ENCODE peak calls at places on chromosomes 13 and 19, in four cellular contexts. One of them, this sample, is unnamed.

GRCh38 chr13:30045916-30046704 is 195.7 kb upstream of the UBL3 start:
- DNase-seq in GM12878: no peak
- DNase-seq in K562: no peak
- DNase-seq in GM12891: no peak
- DNase-seq in this sample: peak; percentile 21

GRCh38 chr19:2111425-2111824 is 14.7 kb downstream of the IZUMO4 start:
- DNase-seq in GM12878: no peak
- DNase-seq in K562: no peak
- DNase-seq in GM12891: no peak
- DNase-seq in this sample: no peak

GRCh38 chr13:84870190-84870589 is 929.0 kb downstream of the SLITRK6 start:
- DNase-seq in GM12878: no peak
- DNase-seq in K562: no peak
- DNase-seq in GM12891: no peak
- DNase-seq in this sample: no peak

GRCh38 chr13:39779337-39780270 is 124.1 kb downstream of the COG6 start:
- DNase-seq in GM12878: no peak
- DNase-seq in K562: no peak
- DNase-seq in GM12891: no peak
- DNase-seq in this sample: no peak

GRCh38 chr13:29402168-29402621 is 193.3 kb downstream of the SLC7A1 start:
- DNase-seq in GM12878: no peak
- DNase-seq in K562: peak; percentile 20
- DNase-seq in GM12891: no peak
- DNase-seq in this sample: no peak

GRCh38 chr13:95184317-95184716 is 116.9 kb downstream of the ABCC4 start:
- DNase-seq in GM12878: no peak
- DNase-seq in K562: no peak
- DNase-seq in GM12891: no peak
- DNase-seq in this sample: no peak

GRCh38 chr19:6466526-6467248 is 2.6 kb downstream of the CRB3 start:
- DNase-seq in GM12878: no peak
- DNase-seq in K562: no peak
- DNase-seq in GM12891: no peak
- DNase-seq in this sample: no peak

GRCh38 chr13:95644611-95645052 is at the start of gene DZIP1:
- DNase-seq in GM12878: no peak
- DNase-seq in K562: no peak
- DNase-seq in GM12891: peak; percentile 43
- DNase-seq in this sample: peak; percentile 36

GRCh38 chr13:42041017-42041683 is 7.3 kb upstream of the DGKH start:
- DNase-seq in GM12878: peak; percentile 11
- DNase-seq in K562: peak; percentile 22
- DNase-seq in GM12891: peak; percentile 32
- DNase-seq in this sample: peak; percentile 46

GRCh38 chr19:51664131-51664530 is 17.5 kb upstream of the SIGLEC14 start:
- DNase-seq in GM12878: no peak
- DNase-seq in K562: no peak
- DNase-seq in GM12891: no peak
- DNase-seq in this sample: no peak

GRCh38 chr19:9914315-9915207 is 21.8 kb downstream of the OLFM2 start:
- DNase-seq in GM12878: no peak
- DNase-seq in K562: peak; percentile 91
- DNase-seq in GM12891: peak; percentile 89
- DNase-seq in this sample: peak; percentile 46

GRCh38 chr19:10744222-10744847 is 26.5 kb downstream of the DNM2 start:
- DNase-seq in GM12878: no peak
- DNase-seq in K562: no peak
- DNase-seq in GM12891: no peak
- DNase-seq in this sample: no peak

GRCh38 chr13:100519626-100520025 is 69.0 kb downstream of the GGACT start:
- DNase-seq in GM12878: no peak
- DNase-seq in K562: no peak
- DNase-seq in GM12891: no peak
- DNase-seq in this sample: no peak

GRCh38 chr13:42129033-42129432 is 80.6 kb downstream of the DGKH start:
- DNase-seq in GM12878: no peak
- DNase-seq in K562: no peak
- DNase-seq in GM12891: no peak
- DNase-seq in this sample: no peak

GRCh38 chr13:77732287-77732686 is 34.8 kb downstream of the SLAIN1 start:
- DNase-seq in GM12878: no peak
- DNase-seq in K562: no peak
- DNase-seq in GM12891: no peak
- DNase-seq in this sample: no peak

GRCh38 chr13:61880576-61881283 is 465.1 kb upstream of the PCDH20 start:
- DNase-seq in GM12878: no peak
- DNase-seq in K562: peak; percentile 4
- DNase-seq in GM12891: peak; percentile 21
- DNase-seq in this sample: peak; percentile 54

GRCh38 chr13:35979378-35979911 is 151.7 kb downstream of the DCLK1 start:
- DNase-seq in GM12878: no peak
- DNase-seq in K562: no peak
- DNase-seq in GM12891: no peak
- DNase-seq in this sample: no peak
- TF ChIP-seq SPI1 in GM12878: no peak
- TF ChIP-seq SPI1 in K562: no peak
- TF ChIP-seq SPI1 in GM12891: no peak
- TF ChIP-seq SPI1 in this sample: no peak

GRCh38 chr19:17125052-17125727 is 49.6 kb downstream of the MYO9B start:
- DNase-seq in GM12878: peak; percentile 91
- DNase-seq in K562: no peak
- DNase-seq in GM12891: peak; percentile 56
- DNase-seq in this sample: no peak

GRCh38 chr19:17125728-17126677 is 50.4 kb downstream of the MYO9B start:
- DNase-seq in GM12878: peak; percentile 79
- DNase-seq in K562: no peak
- DNase-seq in GM12891: peak; percentile 68
- DNase-seq in this sample: peak; percentile 96

GRCh38 chr19:17123041-17123440 is 47.5 kb downstream of the MYO9B start:
- DNase-seq in GM12878: no peak
- DNase-seq in K562: no peak
- DNase-seq in GM12891: no peak
- DNase-seq in this sample: no peak

GRCh38 chr19:17121736-17122293 is 46.2 kb downstream of the MYO9B start:
- DNase-seq in GM12878: no peak
- DNase-seq in K562: no peak
- DNase-seq in GM12891: no peak
- DNase-seq in this sample: no peak

GRCh38 chr19:17124025-17124424 is 48.4 kb downstream of the MYO9B start:
- DNase-seq in GM12878: no peak
- DNase-seq in K562: no peak
- DNase-seq in GM12891: no peak
- DNase-seq in this sample: no peak
- TF ChIP-seq SPI1 in GM12878: no peak
- TF ChIP-seq SPI1 in K562: no peak
- TF ChIP-seq SPI1 in GM12891: no peak
- TF ChIP-seq SPI1 in this sample: no peak

DNA sequence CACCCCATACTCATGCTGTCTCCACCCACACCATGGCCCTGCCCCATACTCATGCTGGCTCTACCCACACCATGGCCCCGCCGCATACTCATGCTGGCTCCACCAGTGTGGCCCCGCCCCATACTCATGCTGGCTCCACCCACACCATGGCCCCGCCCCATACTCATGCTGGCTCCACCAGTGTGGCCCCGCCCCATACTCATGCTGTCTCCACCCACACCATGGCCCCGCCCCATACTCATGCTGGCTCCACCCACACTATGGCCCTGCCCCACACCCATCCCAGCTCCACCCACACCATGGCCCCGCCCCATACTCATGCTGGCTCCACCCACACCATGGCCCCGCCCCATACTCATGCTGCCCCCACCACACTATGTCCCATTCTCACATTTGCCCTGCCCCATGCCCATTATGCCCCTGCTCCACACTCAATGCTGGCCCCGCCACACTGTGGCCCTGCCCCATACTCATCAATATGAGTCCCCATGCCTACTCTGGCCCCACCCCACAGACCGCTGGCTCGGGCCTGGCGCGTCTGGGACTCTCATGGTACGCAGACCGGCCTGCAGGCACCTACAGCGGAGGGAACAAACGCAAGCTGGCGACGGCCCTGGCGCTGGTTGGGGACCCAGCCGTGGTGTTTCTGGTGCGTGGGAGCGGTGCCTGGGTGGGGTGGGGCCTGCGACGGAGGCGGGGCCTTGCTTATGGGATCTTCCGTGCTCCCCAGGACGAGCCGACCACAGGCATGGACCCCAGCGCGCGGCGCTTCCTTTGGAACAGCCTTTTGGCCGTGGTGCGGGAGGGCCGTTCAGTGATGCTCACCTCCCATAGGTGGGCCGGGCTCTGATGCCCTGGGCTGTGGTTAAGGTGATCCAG is 3.7 kb upstream of the ARHGAP45 start:
- DNase-seq in GM12878: no peak
- DNase-seq in K562: peak; percentile 87
- DNase-seq in GM12891: no peak
- DNase-seq in this sample: no peak
- TF ChIP-seq SPI1 in GM12878: no peak
- TF ChIP-seq SPI1 in K562: no peak
- TF ChIP-seq SPI1 in GM12891: no peak
- TF ChIP-seq SPI1 in this sample: no peak

DNA sequence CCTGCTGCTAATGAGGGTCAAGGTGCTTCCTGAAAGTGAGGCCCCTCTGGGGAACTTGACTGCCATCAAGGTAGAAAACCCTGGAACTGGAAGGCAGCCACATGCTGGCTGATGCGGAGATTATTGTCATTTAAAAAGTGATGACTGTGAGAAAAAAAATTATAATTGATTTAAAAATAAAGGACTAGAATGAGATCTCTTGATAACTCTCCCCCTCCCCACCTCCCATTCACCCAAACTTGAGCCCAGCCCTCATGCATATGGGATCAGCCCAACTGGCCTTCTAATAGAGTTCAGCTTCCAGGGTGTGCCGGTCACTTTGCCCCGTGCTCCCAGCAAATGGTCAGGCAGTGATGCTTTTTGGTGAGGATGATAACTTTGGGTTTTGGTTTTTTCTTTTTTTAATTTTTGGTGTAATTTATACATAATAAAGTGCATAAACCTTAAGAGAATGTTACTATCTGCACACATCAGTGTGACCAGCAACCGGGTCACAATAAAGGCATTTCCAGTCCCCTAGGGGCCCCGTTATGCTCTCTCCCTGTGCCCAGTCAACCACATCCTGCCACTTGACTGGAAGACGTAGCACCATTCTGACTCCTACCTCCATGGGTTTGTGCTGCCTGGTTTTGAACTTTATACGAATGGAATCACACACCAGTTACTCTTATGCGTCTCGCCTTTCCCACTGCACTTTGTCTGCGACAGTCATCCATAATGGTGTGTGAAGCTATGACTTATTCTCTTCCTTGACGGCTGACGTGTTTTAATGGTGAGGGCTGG is 187.9 kb downstream of the USP12 start:
- DNase-seq in GM12878: no peak
- DNase-seq in K562: no peak
- DNase-seq in GM12891: no peak
- DNase-seq in this sample: no peak
- TF ChIP-seq SPI1 in GM12878: no peak
- TF ChIP-seq SPI1 in K562: no peak
- TF ChIP-seq SPI1 in GM12891: no peak
- TF ChIP-seq SPI1 in this sample: no peak

GRCh38 chr13:93625536-93625935 is 398.9 kb downstream of the GPC6 start:
- DNase-seq in GM12878: no peak
- DNase-seq in K562: no peak
- DNase-seq in GM12891: no peak
- DNase-seq in this sample: no peak

GRCh38 chr13:93624371-93624777 is 397.8 kb downstream of the GPC6 start:
- DNase-seq in GM12878: no peak
- DNase-seq in K562: no peak
- DNase-seq in GM12891: no peak
- DNase-seq in this sample: no peak

DNA sequence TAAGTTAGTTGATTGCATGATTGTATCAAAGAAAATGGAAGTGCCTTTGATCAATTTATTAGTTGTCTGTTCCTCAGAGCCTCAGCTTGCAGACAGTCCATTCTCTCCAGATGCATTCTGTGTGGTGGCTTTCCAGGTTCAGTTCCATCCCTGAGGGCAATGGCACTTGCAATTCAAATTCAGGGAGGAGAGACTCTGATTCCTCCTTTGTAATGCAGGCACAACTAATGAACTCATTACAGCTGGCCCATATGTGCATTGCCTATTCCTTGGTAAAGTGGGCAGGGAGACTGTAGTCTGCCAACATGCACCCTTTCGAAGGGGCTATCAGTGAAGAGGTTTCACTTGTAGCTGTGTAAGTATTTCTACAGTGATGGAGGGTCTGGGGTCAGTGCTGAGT is 401.5 kb downstream of the GPC6 start:
- DNase-seq in GM12878: no peak
- DNase-seq in K562: no peak
- DNase-seq in GM12891: no peak
- DNase-seq in this sample: no peak
- TF ChIP-seq SPI1 in GM12878: no peak
- TF ChIP-seq SPI1 in K562: no peak
- TF ChIP-seq SPI1 in GM12891: no peak
- TF ChIP-seq SPI1 in this sample: no peak

GRCh38 chr19:31112158-31112557 is 237.1 kb downstream of the TSHZ3 start:
- DNase-seq in GM12878: no peak
- DNase-seq in K562: no peak
- DNase-seq in GM12891: no peak
- DNase-seq in this sample: no peak

GRCh38 chr19:31114585-31114984 is 234.7 kb downstream of the TSHZ3 start:
- DNase-seq in GM12878: no peak
- DNase-seq in K562: no peak
- DNase-seq in GM12891: no peak
- DNase-seq in this sample: no peak

GRCh38 chr19:31111741-31112140 is 237.5 kb downstream of the TSHZ3 start:
- DNase-seq in GM12878: no peak
- DNase-seq in K562: no peak
- DNase-seq in GM12891: no peak
- DNase-seq in this sample: no peak

GRCh38 chr19:31110331-31110730 is 238.9 kb downstream of the TSHZ3 start:
- DNase-seq in GM12878: no peak
- DNase-seq in K562: no peak
- DNase-seq in GM12891: no peak
- DNase-seq in this sample: peak; percentile 22

GRCh38 chr19:31113250-31113685 is 236.0 kb downstream of the TSHZ3 start:
- DNase-seq in GM12878: no peak
- DNase-seq in K562: no peak
- DNase-seq in GM12891: no peak
- DNase-seq in this sample: no peak
- TF ChIP-seq SPI1 in GM12878: no peak
- TF ChIP-seq SPI1 in K562: no peak
- TF ChIP-seq SPI1 in GM12891: no peak
- TF ChIP-seq SPI1 in this sample: no peak

This sample was measured in HL-60.